ENCODE peak calls at places on chromosomes 1 and 21, in six cellular contexts. G is substantia nigra, M is H4, J is neural crest cell, Q is caudate nucleus, B is nucleus accumbens. C is an unnamed sample.
A peak's percentile ranks its signal among the peaks of the same experiment; 100 is the strongest.

GRCh38 chr1:63983391-63984256 is 209.8 kb downstream of the ROR1 start:
- DNase-seq in G (no peak), M (no peak), J (no peak), Q (no peak), B (no peak), C (no peak)

GRCh38 chr1:162612606-162613400 is 19.5 kb upstream of the DDR2 start:
- DNase-seq in G (no peak), M (no peak), J (no peak), Q (no peak), B (no peak), C (no peak)

GRCh38 chr1:160025314-160025713 is 6.5 kb downstream of the PIGM start:
- DNase-seq in G (no peak), M (no peak), J (no peak), Q (no peak), B (no peak), C (no peak)

GRCh38 chr1:202662081-202662480 is 48.2 kb downstream of the SYT2 start:
- DNase-seq in G (no peak), M (no peak), J (no peak), Q (no peak), B (no peak), C (no peak)

GRCh38 chr1:9111957-9112356 is 16.9 kb downstream of the GPR157 start:
- DNase-seq in G (no peak), M (no peak), J (no peak), Q (no peak), B (no peak), C (no peak)

GRCh38 chr1:25569599-25570458 is 26.4 kb downstream of the LDLRAP1 start:
- DNase-seq in G (no peak), M (no peak), J (no peak), Q (no peak), B (no peak), C (no peak)

GRCh38 chr21:44428281-44428942 is 26.9 kb upstream of the LRRC3 start:
- DNase-seq in G (no peak), M (no peak), J (no peak), Q (no peak), B (no peak), C (peak; percentile 9)

GRCh38 chr1:153852170-153852569 is 70.6 kb downstream of the GATAD2B start:
- DNase-seq in G (no peak), M (no peak), J (no peak), Q (no peak), B (no peak), C (no peak)

GRCh38 chr21:24265987-24266386 is 1341.3 kb downstream of the MRPL39 start:
- DNase-seq in G (no peak), M (no peak), J (no peak), Q (no peak), B (no peak), C (no peak)

GRCh38 chr21:35351434-35351833 is 302.3 kb upstream of the RUNX1 start:
- DNase-seq in G (no peak), M (no peak), J (no peak), Q (no peak), B (no peak), C (no peak)

GRCh38 chr1:160472112-160472511 is 50.9 kb downstream of the SLAMF6 start:
- DNase-seq in G (no peak), M (no peak), J (no peak), Q (no peak), B (no peak), C (no peak)

GRCh38 chr1:224375059-224375458 is 18.4 kb downstream of the CNIH4 start:
- DNase-seq in G (no peak), M (no peak), J (no peak), Q (no peak), B (no peak), C (no peak)

GRCh38 chr1:187001198-187001904 is 172.6 kb downstream of the PLA2G4A start:
- DNase-seq in G (no peak), M (peak; percentile 14), J (no peak), Q (no peak), B (no peak), C (no peak)

GRCh38 chr1:153057375-153057774 is at the start of gene SPRR2A:
- DNase-seq in G (no peak), M (no peak), J (no peak), Q (no peak), B (no peak), C (no peak)

GRCh38 chr1:145689922-145690321 is 17.2 kb downstream of the PDZK1 start:
- DNase-seq in G (no peak), M (no peak), J (no peak), Q (no peak), B (no peak), C (no peak)

GRCh38 chr1:77467196-77467595 is 185.4 kb downstream of the AK5 start:
- DNase-seq in G (no peak), M (no peak), J (no peak), Q (no peak), B (no peak), C (no peak)

GRCh38 chr1:171468120-171468790 is 17.1 kb upstream of the PRRC2C start:
- DNase-seq in G (no peak), M (no peak), J (no peak), Q (no peak), B (no peak), C (no peak)

GRCh38 chr1:244280221-244280620 is 171.5 kb downstream of the ADSS2 start:
- DNase-seq in G (no peak), M (no peak), J (no peak), Q (no peak), B (no peak), C (no peak)

GRCh38 chr1:165884009-165884689 is 56.7 kb downstream of the UCK2 start:
- DNase-seq in G (no peak), M (no peak), J (no peak), Q (no peak), B (no peak), C (no peak)

GRCh38 chr1:84344286-84344685 is 42.8 kb downstream of the SAMD13 start:
- DNase-seq in G (no peak), M (no peak), J (no peak), Q (no peak), B (no peak), C (no peak)

GRCh38 chr1:216034506-216034905 is 388.7 kb downstream of the USH2A start:
- DNase-seq in G (no peak), M (no peak), J (no peak), Q (no peak), B (no peak), C (no peak)

GRCh38 chr1:101008229-101008628 is 17.4 kb downstream of the DPH5 start:
- DNase-seq in G (no peak), M (no peak), J (no peak), Q (no peak), B (no peak), C (no peak)

GRCh38 chr1:98053471-98054366 is 132.9 kb upstream of the DPYD start:
- DNase-seq in G (peak; percentile 67), M (peak; percentile 23), J (peak; percentile 73), Q (peak; percentile 47), B (peak; percentile 63), C (peak; percentile 70)

GRCh38 chr1:234926574-234927311 is 201.9 kb downstream of the TOMM20 start:
- DNase-seq in G (no peak), M (no peak), J (no peak), Q (no peak), B (no peak), C (no peak)

GRCh38 chr1:174262747-174263241 is 103.5 kb downstream of the RABGAP1L start:
- DNase-seq in G (peak; percentile 32), M (peak; percentile 80), J (peak; percentile 2), Q (peak; percentile 25), B (peak; percentile 49), C (no peak)

GRCh38 chr1:3284691-3285090 is 169.8 kb upstream of the ARHGEF16 start:
- DNase-seq in G (no peak), M (no peak), J (no peak), Q (no peak), B (no peak), C (no peak)

GRCh38 chr1:204684551-204685235 is 845 bp downstream of the LRRN2 start:
- DNase-seq in G (no peak), M (no peak), J (peak; percentile 35), Q (no peak), B (no peak), C (peak; percentile 20)

GRCh38 chr1:112358061-112358770 is 37.8 kb upstream of the CTTNBP2NL start:
- DNase-seq in G (no peak), M (no peak), J (no peak), Q (no peak), B (no peak), C (no peak)

GRCh38 chr1:77655431-77655974 is 27.0 kb downstream of the ZZZ3 start:
- DNase-seq in G (no peak), M (no peak), J (no peak), Q (no peak), B (no peak), C (no peak)

GRCh38 chr1:17717595-17717994 is 37.5 kb upstream of the ACTL8 start:
- DNase-seq in G (no peak), M (no peak), J (no peak), Q (no peak), B (no peak), C (no peak)

GRCh38 chr1:153678519-153679336 is at the start of gene NPR1:
- DNase-seq in G (no peak), M (no peak), J (no peak), Q (no peak), B (no peak), C (no peak)

GRCh38 chr21:44710756-44711326 is 531 bp downstream of the TSPEAR start:
- DNase-seq in G (no peak), M (no peak), J (no peak), Q (no peak), B (no peak), C (no peak)

GRCh38 chr1:219153741-219154140 is 19.9 kb upstream of the LYPLAL1 start:
- DNase-seq in G (no peak), M (no peak), J (no peak), Q (no peak), B (no peak), C (no peak)

GRCh38 chr1:195717651-195718050 is 890.6 kb downstream of the KCNT2 start:
- DNase-seq in G (no peak), M (peak; percentile 42), J (no peak), Q (no peak), B (no peak), C (no peak)

GRCh38 chr1:61950418-61950817 is 208.1 kb downstream of the PATJ start:
- DNase-seq in G (no peak), M (no peak), J (no peak), Q (no peak), B (no peak), C (no peak)

GRCh38 chr1:5415621-5416020 is 576.6 kb downstream of the NPHP4 start:
- DNase-seq in G (no peak), M (no peak), J (no peak), Q (no peak), B (no peak), C (no peak)

GRCh38 chr21:42060166-42060565 is 11.0 kb upstream of the UMODL1 start:
- DNase-seq in G (no peak), M (no peak), J (no peak), Q (no peak), B (no peak), C (no peak)

GRCh38 chr1:2632561-2633361 is at the start of gene MMEL1:
- DNase-seq in G (no peak), M (no peak), J (no peak), Q (no peak), B (no peak), C (no peak)

GRCh38 chr1:153345187-153346066 is 3.2 kb downstream of the PGLYRP4 start:
- DNase-seq in G (no peak), M (no peak), J (no peak), Q (no peak), B (no peak), C (peak; percentile 3)

GRCh38 chr1:44472614-44473262 is 67.7 kb downstream of the RNF220 start:
- DNase-seq in G (no peak), M (no peak), J (no peak), Q (no peak), B (no peak), C (no peak)

C was measured in progenitor cell of endocrine pancreas.